ENCODE peak calls at places on chromosomes 6 and 20, in five cellular contexts. One of them, this sample, is unnamed.
A peak's percentile ranks its signal among the peaks of the same experiment; 100 is the strongest.

GRCh38 chr6:125991653-125992052 is 5.3 kb downstream of the TRMT11 start:
- DNase-seq in transverse colon: no peak
- DNase-seq in ascending aorta: no peak
- DNase-seq in astrocyte of the cerebellum: no peak
- DNase-seq in heart right ventricle: no peak
- DNase-seq in this sample: no peak

GRCh38 chr6:109397020-109397419 is 14.8 kb upstream of the CD164 start:
- DNase-seq in ascending aorta: no peak
- DNase-seq in astrocyte of the cerebellum: no peak
- DNase-seq in transverse colon: no peak
- DNase-seq in heart right ventricle: no peak
- DNase-seq in this sample: no peak

GRCh38 chr6:53293691-53294090 is 55.1 kb downstream of the ELOVL5 start:
- DNase-seq in astrocyte of the cerebellum: no peak
- DNase-seq in ascending aorta: no peak
- DNase-seq in heart right ventricle: no peak
- DNase-seq in transverse colon: no peak
- DNase-seq in this sample: no peak

GRCh38 chr6:43478008-43478372 is 620 bp downstream of the TJAP1 start:
- DNase-seq in ascending aorta: no peak
- DNase-seq in transverse colon: no peak
- DNase-seq in heart right ventricle: no peak
- DNase-seq in astrocyte of the cerebellum: no peak
- DNase-seq in this sample: no peak

GRCh38 chr6:148513145-148514071 is 170.8 kb downstream of the SASH1 start:
- DNase-seq in heart right ventricle: peak; percentile 62
- DNase-seq in astrocyte of the cerebellum: no peak
- DNase-seq in ascending aorta: no peak
- DNase-seq in transverse colon: no peak
- DNase-seq in this sample: peak; percentile 83

GRCh38 chr20:20816969-20817368 is 104.5 kb upstream of the RALGAPA2 start:
- DNase-seq in ascending aorta: no peak
- DNase-seq in transverse colon: no peak
- DNase-seq in astrocyte of the cerebellum: no peak
- DNase-seq in heart right ventricle: no peak
- DNase-seq in this sample: no peak

GRCh38 chr20:2578430-2579192 is 42.2 kb downstream of the TMC2 start:
- DNase-seq in ascending aorta: no peak
- DNase-seq in heart right ventricle: no peak
- DNase-seq in transverse colon: peak; percentile 33
- DNase-seq in astrocyte of the cerebellum: no peak
- DNase-seq in this sample: no peak

GRCh38 chr6:170038251-170038650 is 252.6 kb downstream of the DLL1 start:
- DNase-seq in transverse colon: no peak
- DNase-seq in heart right ventricle: no peak
- DNase-seq in astrocyte of the cerebellum: no peak
- DNase-seq in ascending aorta: no peak
- DNase-seq in this sample: no peak

GRCh38 chr6:85911067-85911466 is 268.4 kb upstream of the SYNCRIP start:
- DNase-seq in transverse colon: no peak
- DNase-seq in heart right ventricle: no peak
- DNase-seq in ascending aorta: no peak
- DNase-seq in astrocyte of the cerebellum: no peak
- DNase-seq in this sample: no peak

GRCh38 chr20:52552181-52552872 is 360.7 kb upstream of the ZFP64 start:
- DNase-seq in heart right ventricle: no peak
- DNase-seq in transverse colon: no peak
- DNase-seq in astrocyte of the cerebellum: no peak
- DNase-seq in ascending aorta: no peak
- DNase-seq in this sample: peak; percentile 27

GRCh38 chr6:40326689-40327404 is 260.3 kb downstream of the LRFN2 start:
- DNase-seq in astrocyte of the cerebellum: no peak
- DNase-seq in ascending aorta: no peak
- DNase-seq in heart right ventricle: no peak
- DNase-seq in transverse colon: no peak
- DNase-seq in this sample: no peak

GRCh38 chr6:134602123-134602522 is 284.2 kb upstream of the SGK1 start:
- DNase-seq in heart right ventricle: no peak
- DNase-seq in ascending aorta: no peak
- DNase-seq in transverse colon: no peak
- DNase-seq in astrocyte of the cerebellum: no peak
- DNase-seq in this sample: no peak

GRCh38 chr20:38343107-38343797 is 3.0 kb upstream of the LBP start:
- DNase-seq in ascending aorta: no peak
- DNase-seq in astrocyte of the cerebellum: no peak
- DNase-seq in transverse colon: peak; percentile 62
- DNase-seq in heart right ventricle: no peak
- DNase-seq in this sample: no peak

GRCh38 chr6:151025076-151025475 is 159.6 kb downstream of the MTHFD1L start:
- DNase-seq in ascending aorta: no peak
- DNase-seq in heart right ventricle: no peak
- DNase-seq in transverse colon: no peak
- DNase-seq in astrocyte of the cerebellum: no peak
- DNase-seq in this sample: no peak

GRCh38 chr6:101662111-101662897 is 268.8 kb downstream of the GRIK2 start:
- DNase-seq in astrocyte of the cerebellum: no peak
- DNase-seq in heart right ventricle: no peak
- DNase-seq in transverse colon: no peak
- DNase-seq in ascending aorta: no peak
- DNase-seq in this sample: no peak

GRCh38 chr6:122033564-122034181 is 365.8 kb upstream of the HSF2 start:
- DNase-seq in heart right ventricle: no peak
- DNase-seq in astrocyte of the cerebellum: peak; percentile 55
- DNase-seq in transverse colon: no peak
- DNase-seq in ascending aorta: no peak
- DNase-seq in this sample: no peak

GRCh38 chr6:169691260-169691659 is 10.6 kb downstream of the WDR27 start:
- DNase-seq in transverse colon: no peak
- DNase-seq in astrocyte of the cerebellum: no peak
- DNase-seq in ascending aorta: no peak
- DNase-seq in heart right ventricle: no peak
- DNase-seq in this sample: no peak

GRCh38 chr20:26279224-26279623 is 582.6 kb upstream of the ZNF337 start:
- DNase-seq in transverse colon: no peak
- DNase-seq in ascending aorta: no peak
- DNase-seq in heart right ventricle: no peak
- DNase-seq in astrocyte of the cerebellum: no peak
- DNase-seq in this sample: no peak

GRCh38 chr6:97850458-97851218 is 567.6 kb upstream of the MMS22L start:
- DNase-seq in ascending aorta: no peak
- DNase-seq in heart right ventricle: no peak
- DNase-seq in astrocyte of the cerebellum: peak; percentile 39
- DNase-seq in transverse colon: no peak
- DNase-seq in this sample: no peak

GRCh38 chr20:31705191-31705590 is 17.5 kb downstream of the BCL2L1 start:
- DNase-seq in astrocyte of the cerebellum: no peak
- DNase-seq in transverse colon: no peak
- DNase-seq in ascending aorta: no peak
- DNase-seq in heart right ventricle: no peak
- DNase-seq in this sample: no peak

GRCh38 chr20:41249781-41250281 is 67.7 kb downstream of the ZHX3 start:
- DNase-seq in ascending aorta: no peak
- DNase-seq in astrocyte of the cerebellum: no peak
- DNase-seq in heart right ventricle: peak; percentile 32
- DNase-seq in transverse colon: no peak
- DNase-seq in this sample: peak; percentile 21

GRCh38 chr6:79231101-79231500 is 3.4 kb downstream of the HMGN3 start:
- DNase-seq in ascending aorta: no peak
- DNase-seq in astrocyte of the cerebellum: no peak
- DNase-seq in heart right ventricle: no peak
- DNase-seq in transverse colon: no peak
- DNase-seq in this sample: no peak

GRCh38 chr6:112044856-112045255 is 9.0 kb upstream of the CCN6 start:
- DNase-seq in transverse colon: no peak
- DNase-seq in ascending aorta: no peak
- DNase-seq in astrocyte of the cerebellum: peak; percentile 74
- DNase-seq in heart right ventricle: no peak
- DNase-seq in this sample: peak; percentile 17

GRCh38 chr6:157376706-157377230 is 4.2 kb upstream of the ZDHHC14 start:
- DNase-seq in transverse colon: no peak
- DNase-seq in heart right ventricle: no peak
- DNase-seq in astrocyte of the cerebellum: no peak
- DNase-seq in ascending aorta: no peak
- DNase-seq in this sample: no peak

GRCh38 chr6:105326838-105327745 is 75.8 kb downstream of the PREP start:
- DNase-seq in astrocyte of the cerebellum: no peak
- DNase-seq in transverse colon: no peak
- DNase-seq in ascending aorta: no peak
- DNase-seq in heart right ventricle: peak; percentile 32
- DNase-seq in this sample: peak; percentile 27

GRCh38 chr6:152295346-152295745 is 341.8 kb downstream of the SYNE1 start:
- DNase-seq in heart right ventricle: no peak
- DNase-seq in transverse colon: no peak
- DNase-seq in astrocyte of the cerebellum: peak; percentile 65
- DNase-seq in ascending aorta: no peak
- DNase-seq in this sample: no peak

GRCh38 chr6:127971945-127972391 is 71.1 kb upstream of the THEMIS start:
- DNase-seq in heart right ventricle: no peak
- DNase-seq in ascending aorta: no peak
- DNase-seq in astrocyte of the cerebellum: peak; percentile 49
- DNase-seq in transverse colon: no peak
- DNase-seq in this sample: peak; percentile 47

DNA sequence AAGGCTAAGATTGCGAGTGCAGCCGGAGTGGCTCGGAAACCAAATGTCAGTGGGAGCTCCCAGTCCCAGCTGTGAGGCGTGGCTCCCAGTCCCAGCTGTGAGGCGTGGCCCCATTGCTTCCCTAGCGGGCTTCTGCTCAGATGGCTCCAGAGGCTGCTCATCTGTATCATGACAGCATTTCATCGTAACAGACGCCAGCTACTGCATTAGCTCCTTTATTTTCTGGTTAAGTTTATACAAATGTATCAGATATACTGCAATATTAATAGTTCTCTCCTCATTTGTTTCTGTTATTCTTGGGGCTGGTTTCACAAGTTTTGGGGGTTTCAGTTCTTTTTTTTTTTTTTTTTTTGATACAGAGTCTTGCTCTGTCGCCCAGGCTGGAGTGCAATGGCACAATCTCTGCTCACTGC is 34.7 kb upstream of the TBXT start:
- DNase-seq in ascending aorta: no peak
- DNase-seq in astrocyte of the cerebellum: no peak
- DNase-seq in heart right ventricle: peak; percentile 32
- DNase-seq in transverse colon: peak; percentile 36
- DNase-seq in this sample: no peak
- H3K4me3 ChIP-seq in ascending aorta: no peak overlapping the region
- H3K4me3 ChIP-seq in astrocyte of the cerebellum: no peak overlapping the region
- H3K4me3 ChIP-seq in heart right ventricle: no peak overlapping the region
- H3K4me3 ChIP-seq in transverse colon: no peak overlapping the region
- H3K4me3 ChIP-seq in this sample: no peak overlapping the region

GRCh38 chr6:137216875-137217553 is 2.2 kb downstream of the IFNGR1 start:
- DNase-seq in heart right ventricle: no peak
- DNase-seq in transverse colon: no peak
- DNase-seq in ascending aorta: no peak
- DNase-seq in astrocyte of the cerebellum: no peak
- DNase-seq in this sample: no peak
- H3K4me3 ChIP-seq in heart right ventricle: peak overlapping the region; percentile 45
- H3K4me3 ChIP-seq in transverse colon: peak overlapping the region; percentile 92
- H3K4me3 ChIP-seq in ascending aorta: peak overlapping the region; percentile 93
- H3K4me3 ChIP-seq in astrocyte of the cerebellum: peak overlapping the region; percentile 93
- H3K4me3 ChIP-seq in this sample: peak overlapping the region; percentile 65

DNA sequence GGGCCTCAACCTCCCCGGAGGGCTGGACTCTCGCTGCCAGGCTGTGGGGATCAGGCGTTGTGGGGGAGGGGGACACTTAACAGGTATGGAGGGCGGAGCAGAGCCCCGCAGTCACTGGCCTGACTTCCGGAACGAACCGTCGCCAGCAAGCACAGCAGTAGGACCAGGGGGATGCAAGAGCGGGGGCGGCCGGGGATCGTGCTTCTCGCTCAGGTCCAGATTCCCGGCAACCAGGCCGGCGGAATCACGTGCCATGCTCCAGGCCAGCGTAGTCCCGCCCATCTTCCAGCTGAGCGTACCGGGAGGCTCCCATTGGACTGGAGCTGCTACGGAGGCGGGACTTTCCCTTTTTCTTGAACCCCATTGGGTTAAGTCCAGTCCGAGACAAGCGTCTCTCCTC is 10.0 kb upstream of the POU5F1 start:
- DNase-seq in ascending aorta: no peak
- DNase-seq in heart right ventricle: peak; percentile 91
- DNase-seq in astrocyte of the cerebellum: no peak
- DNase-seq in transverse colon: no peak
- DNase-seq in this sample: no peak
- H3K4me3 ChIP-seq in ascending aorta: peak overlapping the region; percentile 50
- H3K4me3 ChIP-seq in heart right ventricle: no peak overlapping the region
- H3K4me3 ChIP-seq in astrocyte of the cerebellum: peak overlapping the region; percentile 27
- H3K4me3 ChIP-seq in transverse colon: peak overlapping the region; percentile 21
- H3K4me3 ChIP-seq in this sample: no peak overlapping the region

GRCh38 chr6:75284285-75285155 is at the start of gene TMEM30A:
- DNase-seq in ascending aorta: peak; percentile 88
- DNase-seq in transverse colon: peak; percentile 98
- DNase-seq in heart right ventricle: peak; percentile 98
- DNase-seq in astrocyte of the cerebellum: peak; percentile 98
- DNase-seq in this sample: peak; percentile 99

GRCh38 chr6:75285156-75285639 is 606 bp upstream of the TMEM30A start:
- DNase-seq in transverse colon: no peak
- DNase-seq in heart right ventricle: no peak
- DNase-seq in ascending aorta: no peak
- DNase-seq in astrocyte of the cerebellum: no peak
- DNase-seq in this sample: no peak

GRCh38 chr6:75288023-75288422 is 3.4 kb upstream of the TMEM30A start:
- DNase-seq in ascending aorta: no peak
- DNase-seq in astrocyte of the cerebellum: no peak
- DNase-seq in transverse colon: no peak
- DNase-seq in heart right ventricle: no peak
- DNase-seq in this sample: no peak

GRCh38 chr6:75287424-75287823 is 2.8 kb upstream of the TMEM30A start:
- DNase-seq in astrocyte of the cerebellum: no peak
- DNase-seq in heart right ventricle: no peak
- DNase-seq in transverse colon: no peak
- DNase-seq in ascending aorta: no peak
- DNase-seq in this sample: no peak

DNA sequence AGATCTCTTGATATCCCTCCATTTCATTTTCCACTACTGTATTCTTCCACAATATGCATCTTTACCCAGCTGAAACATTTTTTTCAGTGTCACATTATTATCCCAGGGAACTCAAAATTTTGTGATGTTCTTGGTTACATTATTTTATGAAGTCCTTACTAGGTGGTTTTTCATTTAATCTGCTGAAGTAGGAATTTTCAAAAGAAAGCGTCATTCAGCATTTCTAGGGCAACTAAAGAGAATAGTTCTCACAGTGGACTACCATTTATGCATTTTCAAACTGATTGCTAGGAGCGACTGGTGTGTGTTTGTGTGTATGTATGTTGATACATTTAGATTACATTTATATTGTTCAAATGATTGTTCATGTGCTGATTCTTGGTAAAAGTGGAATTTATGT is 2.4 kb upstream of the TMEM30A start:
- DNase-seq in astrocyte of the cerebellum: no peak
- DNase-seq in heart right ventricle: no peak
- DNase-seq in ascending aorta: no peak
- DNase-seq in transverse colon: no peak
- DNase-seq in this sample: no peak
- H3K4me3 ChIP-seq in astrocyte of the cerebellum: no peak overlapping the region
- H3K4me3 ChIP-seq in heart right ventricle: no peak overlapping the region
- H3K4me3 ChIP-seq in ascending aorta: no peak overlapping the region
- H3K4me3 ChIP-seq in transverse colon: no peak overlapping the region
- H3K4me3 ChIP-seq in this sample: no peak overlapping the region

This sample was measured in HFF-Myc.